ENCODE peak calls at places on chromosomes 11 and 22, in five cellular contexts. I is K562, D is GM12878, J is H1, O is HepG2. R is an unnamed sample.
A peak's percentile ranks its signal among the peaks of the same experiment; 100 is the strongest.

GRCh38 chr11:61543606-61544306 is 35.2 kb downstream of the LRRC10B start:
- DNase-seq in J (no peak), O (peak; percentile 30), I (no peak), D (no peak), R (no peak)

GRCh38 chr11:124724854-124725718 is 14.7 kb upstream of the NRGN start:
- DNase-seq in O (peak; percentile 62), D (peak; percentile 41), J (no peak), I (no peak), R (no peak)

GRCh38 chr11:96782632-96783031 is 392.8 kb downstream of the JRKL start:
- DNase-seq in J (no peak), D (no peak), O (no peak), I (no peak), R (no peak)

GRCh38 chr11:1157341-1157644 is 460 bp upstream of the MUC5AC start:
- DNase-seq in J (no peak), D (no peak), I (no peak), O (no peak), R (no peak)

GRCh38 chr22:46748948-46749681 is 11.1 kb upstream of the CERK start:
- DNase-seq in J (no peak), I (no peak), D (no peak), O (no peak), R (no peak)

GRCh38 chr22:29635734-29636357 is 32.4 kb downstream of the NF2 start:
- DNase-seq in O (peak; percentile 32), J (no peak), D (peak; percentile 23), I (peak; percentile 30), R (peak; percentile 81)

GRCh38 chr11:12204506-12204905 is 94.1 kb downstream of the MICAL2 start:
- DNase-seq in I (no peak), D (no peak), O (no peak), J (no peak), R (no peak)

GRCh38 chr11:8989411-8989810 is 14.4 kb downstream of the NRIP3 start:
- DNase-seq in D (no peak), I (no peak), J (no peak), O (no peak), R (peak; percentile 22)

GRCh38 chr22:25100402-25100801 is 99.3 kb upstream of the CRYBB3 start:
- DNase-seq in J (no peak), I (no peak), D (no peak), O (no peak), R (no peak)

GRCh38 chr11:69487849-69488542 is 6.5 kb downstream of the LINC01488 start:
- DNase-seq in J (no peak), I (no peak), D (no peak), O (no peak), R (no peak)

GRCh38 chr11:110711776-110712642 is at the start of gene ARHGAP20:
- DNase-seq in I (peak; percentile 62), O (peak; percentile 6), D (no peak), J (no peak), R (peak; percentile 81)

GRCh38 chr11:68116892-68117435 is 4.2 kb downstream of the CHKA start:
- DNase-seq in J (no peak), O (no peak), I (no peak), D (no peak), R (no peak)

GRCh38 chr11:17724020-17724908 is 4.9 kb downstream of the MYOD1 start:
- DNase-seq in D (no peak), J (no peak), O (no peak), I (no peak), R (no peak)

GRCh38 chr11:107562647-107563208 is 2.8 kb downstream of the ALKBH8 start:
- DNase-seq in D (no peak), I (no peak), J (no peak), O (peak; percentile 7), R (no peak)

GRCh38 chr11:103683581-103683980 is 352.9 kb upstream of the DDI1 start:
- DNase-seq in O (no peak), D (no peak), I (no peak), J (no peak), R (no peak)

GRCh38 chr22:33405194-33405593 is 347.0 kb upstream of the SYN3 start:
- DNase-seq in I (no peak), D (no peak), O (no peak), J (no peak), R (no peak)

GRCh38 chr11:103358251-103358650 is 249.0 kb downstream of the DYNC2H1 start:
- DNase-seq in J (no peak), I (no peak), O (no peak), D (no peak), R (no peak)

GRCh38 chr11:1335811-1336761 is 26.7 kb upstream of the TOLLIP start:
- DNase-seq in O (peak; percentile 26), D (no peak), J (no peak), I (peak; percentile 75), R (peak; percentile 87)

GRCh38 chr11:97332271-97332670 is 942.5 kb downstream of the JRKL start:
- DNase-seq in D (no peak), I (no peak), J (no peak), O (no peak), R (no peak)

DNA sequence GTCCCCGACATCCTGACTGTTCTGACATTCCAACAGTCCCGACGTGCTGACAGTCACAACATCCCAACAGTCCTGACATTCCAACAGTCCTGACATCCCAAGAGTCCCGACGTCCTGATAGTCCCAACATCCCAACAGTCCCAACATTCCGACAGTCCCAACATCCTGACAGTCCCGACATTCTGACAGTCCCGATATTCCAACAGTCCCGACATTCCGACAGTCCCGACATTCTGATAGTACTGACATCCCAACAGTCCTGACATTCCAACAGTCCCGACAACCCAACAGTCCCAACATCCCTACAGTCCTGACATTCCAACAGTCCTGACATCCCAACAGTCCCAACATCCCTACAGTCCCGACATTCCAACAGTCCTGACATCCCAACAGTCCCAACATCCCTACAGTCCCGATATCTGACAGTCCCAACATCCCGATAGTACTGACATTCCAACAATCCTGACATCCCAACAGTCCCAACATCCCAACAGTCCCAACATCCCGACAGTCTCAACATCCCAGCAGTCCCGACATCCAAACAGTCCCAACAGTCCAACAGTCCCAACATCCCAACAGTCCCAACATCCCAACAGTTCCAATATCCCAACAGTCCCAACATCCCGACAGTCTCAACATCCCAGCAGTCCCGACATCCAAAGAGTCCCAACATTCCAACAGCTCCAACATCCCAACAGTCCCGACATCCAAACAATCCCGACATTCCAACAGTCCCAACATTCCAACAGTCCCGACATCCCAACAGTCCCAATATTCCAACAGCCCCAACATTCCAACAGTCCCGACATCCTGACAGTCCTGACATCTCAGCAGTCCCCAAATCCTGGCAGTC is 60.2 kb downstream of the DHCR7 start:
- DNase-seq in J (no peak), D (no peak), I (no peak), O (no peak), R (no peak)
- TF ChIP-seq EZH2 in J (no peak), D (no peak), I (no peak), O (no peak), R (no peak)

DNA sequence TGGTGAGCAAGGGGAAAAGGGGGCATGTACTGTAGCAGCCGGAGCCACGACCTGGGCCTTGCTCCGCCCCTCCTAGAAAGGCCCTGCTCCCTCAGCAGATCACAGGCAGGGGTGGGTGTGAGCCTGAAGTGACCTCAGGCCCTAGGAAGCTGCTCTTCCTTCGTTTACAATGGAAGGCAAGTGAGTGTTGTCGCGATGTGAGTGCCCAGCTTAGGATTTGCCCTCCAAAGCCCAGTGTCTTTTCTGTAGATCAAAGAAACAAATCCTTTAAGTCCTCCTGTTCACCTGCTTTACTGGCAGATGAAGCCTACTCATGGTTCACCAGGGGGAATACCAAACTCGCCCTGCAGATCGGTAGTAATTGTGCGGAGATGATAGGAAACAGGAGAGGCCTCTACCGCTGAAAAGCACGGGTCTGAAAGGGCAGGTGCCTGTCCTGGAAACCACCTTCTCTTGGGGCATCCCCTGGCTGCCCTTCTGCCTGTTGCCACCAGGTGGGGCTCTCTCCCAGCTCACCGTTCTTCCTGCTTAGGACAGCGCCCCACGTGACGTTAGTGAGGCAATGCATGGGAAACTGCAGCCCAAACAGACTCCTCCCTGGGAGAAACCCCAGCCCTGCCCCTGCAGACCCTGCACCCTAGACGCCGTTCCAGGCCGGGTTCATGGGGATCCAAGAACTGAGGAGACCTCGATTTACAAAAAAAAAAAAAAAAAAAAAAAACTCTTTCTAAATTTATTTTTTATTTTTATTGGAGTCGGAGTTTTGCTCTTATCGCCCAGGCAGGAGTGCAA is 45.9 kb upstream of the RAB1B start:
- DNase-seq in O (peak; percentile 93), I (peak; percentile 88), J (peak; percentile 95), D (peak; percentile 96), R (peak; percentile 99)
- TF ChIP-seq CREB1 in O (no peak), I (peak; percentile 53), J (peak; percentile 87), D (peak; percentile 84), R (peak; percentile 76)

GRCh38 chr11:37762079-37762478 is 1164.0 kb upstream of the RAG2 start:
- DNase-seq in J (no peak), I (no peak), D (no peak), O (no peak), R (no peak)
- H3K4me3 ChIP-seq in J (no peak overlapping the region), I (no peak overlapping the region), D (no peak overlapping the region), O (no peak overlapping the region), R (no peak overlapping the region)

DNA sequence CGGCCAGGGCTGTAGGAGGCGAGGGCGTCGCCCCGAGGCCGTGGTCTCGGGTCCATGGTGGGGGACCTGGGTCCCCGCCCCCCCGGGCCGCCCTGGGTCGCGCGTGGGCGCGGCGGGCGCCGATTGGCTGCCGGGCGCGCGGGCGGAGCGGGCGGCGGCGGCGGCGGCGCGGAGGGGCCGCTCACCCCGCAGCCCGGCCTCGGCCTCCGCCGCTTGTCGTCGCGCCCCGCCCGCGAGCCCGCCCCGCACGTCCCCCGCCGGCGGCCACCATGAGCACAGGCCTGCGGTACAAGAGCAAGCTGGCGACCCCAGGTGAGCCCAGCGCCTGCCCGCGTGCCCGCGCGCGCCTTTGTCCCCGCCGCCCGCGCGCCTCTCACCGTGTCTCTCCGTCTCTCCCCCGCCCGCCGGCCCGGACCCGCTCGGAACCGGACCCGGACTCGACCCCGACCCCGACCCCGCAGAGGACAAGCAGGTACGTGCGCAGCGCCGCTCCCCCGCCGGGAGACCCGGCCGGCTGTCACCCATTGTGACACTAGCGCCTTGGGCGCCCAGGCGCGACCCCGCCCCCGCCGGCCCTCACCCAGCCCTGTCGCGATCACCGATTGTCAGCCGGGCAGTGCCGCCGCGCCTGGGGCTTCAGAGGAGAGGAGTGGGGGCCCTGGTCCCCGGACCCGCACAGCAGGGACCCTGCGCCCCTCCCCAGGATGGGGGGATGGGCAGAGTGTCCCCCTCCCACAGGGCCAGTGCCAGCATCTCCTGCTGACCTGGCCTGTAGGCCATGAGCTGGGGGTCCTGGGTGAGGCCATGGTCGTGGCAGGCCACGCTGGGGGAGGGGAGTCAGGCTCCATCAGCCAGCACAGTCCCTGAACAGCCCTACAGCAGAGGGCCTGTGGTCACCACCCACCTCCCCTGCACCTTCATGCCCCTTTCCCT is at the start of gene SEPTIN5:
- DNase-seq in D (no peak), O (no peak), J (no peak), I (peak; percentile 92), R (no peak)
- TF ChIP-seq EZH2 in D (no peak), O (peak; percentile 62), J (peak; percentile 54), I (no peak), R (no peak)

GRCh38 chr11:55966391-55966790 is 3.4 kb downstream of the OR10AG1 start:
- DNase-seq in I (no peak), J (no peak), D (no peak), O (no peak), R (no peak)
- TF ChIP-seq CREB1 in I (no peak), J (no peak), D (no peak), O (no peak), R (no peak)